ENCODE peak calls at places on chromosome 3, in ten cellular contexts. One of them, this sample, is unnamed. For H3K9me3, the result is how much of the 10 kb centered on the place peaks cover.

GRCh38 chr3:48847053-48847585 is 555 bp downstream of the PRKAR2A start:
- DNase-seq in psoas muscle: peak
- DNase-seq in mammary epithelial cell: peak
- DNase-seq in HCT116: peak
- DNase-seq in ovary: peak
- DNase-seq in CD8-positive, alpha-beta T cell: peak
- DNase-seq in tibial artery: peak
- DNase-seq in A549: peak
- DNase-seq in pancreas: peak
- DNase-seq in body of pancreas: peak
- DNase-seq in this sample: peak

GRCh38 chr3:38985581-38985980 is 66.2 kb downstream of the SCN11A start:
- DNase-seq in psoas muscle: no peak
- DNase-seq in mammary epithelial cell: peak
- DNase-seq in HCT116: no peak
- DNase-seq in ovary: no peak
- DNase-seq in CD8-positive, alpha-beta T cell: no peak
- DNase-seq in tibial artery: no peak
- DNase-seq in A549: no peak
- DNase-seq in pancreas: no peak
- DNase-seq in body of pancreas: no peak
- DNase-seq in this sample: no peak

GRCh38 chr3:74463515-74463914 is 150.9 kb downstream of the CNTN3 start:
- DNase-seq in psoas muscle: no peak
- DNase-seq in mammary epithelial cell: no peak
- DNase-seq in HCT116: no peak
- DNase-seq in ovary: no peak
- DNase-seq in CD8-positive, alpha-beta T cell: no peak
- DNase-seq in tibial artery: no peak
- DNase-seq in A549: no peak
- DNase-seq in pancreas: no peak
- DNase-seq in body of pancreas: no peak
- DNase-seq in this sample: no peak

GRCh38 chr3:65925254-65925954 is 113.3 kb downstream of the MAGI1 start:
- DNase-seq in psoas muscle: no peak
- DNase-seq in mammary epithelial cell: no peak
- DNase-seq in HCT116: no peak
- DNase-seq in ovary: no peak
- DNase-seq in CD8-positive, alpha-beta T cell: no peak
- DNase-seq in tibial artery: no peak
- DNase-seq in A549: no peak
- DNase-seq in pancreas: no peak
- DNase-seq in body of pancreas: peak
- DNase-seq in this sample: no peak

GRCh38 chr3:172369590-172370259 is 78.5 kb downstream of the GHSR start:
- DNase-seq in psoas muscle: no peak
- DNase-seq in mammary epithelial cell: no peak
- DNase-seq in HCT116: no peak
- DNase-seq in ovary: no peak
- DNase-seq in CD8-positive, alpha-beta T cell: no peak
- DNase-seq in tibial artery: no peak
- DNase-seq in A549: no peak
- DNase-seq in pancreas: no peak
- DNase-seq in body of pancreas: peak
- DNase-seq in this sample: peak

GRCh38 chr3:53102601-53103147 is 27.6 kb downstream of the RFT1 start:
- DNase-seq in psoas muscle: no peak
- DNase-seq in mammary epithelial cell: no peak
- DNase-seq in HCT116: no peak
- DNase-seq in ovary: no peak
- DNase-seq in CD8-positive, alpha-beta T cell: no peak
- DNase-seq in tibial artery: no peak
- DNase-seq in A549: no peak
- DNase-seq in pancreas: no peak
- DNase-seq in body of pancreas: no peak
- DNase-seq in this sample: no peak

GRCh38 chr3:16338124-16338523 is 73.1 kb downstream of the OXNAD1 start:
- DNase-seq in psoas muscle: no peak
- DNase-seq in mammary epithelial cell: no peak
- DNase-seq in HCT116: no peak
- DNase-seq in ovary: no peak
- DNase-seq in CD8-positive, alpha-beta T cell: peak
- DNase-seq in tibial artery: no peak
- DNase-seq in A549: no peak
- DNase-seq in pancreas: no peak
- DNase-seq in body of pancreas: peak
- DNase-seq in this sample: no peak

GRCh38 chr3:170848294-170848917 is 21.6 kb downstream of the RPL22L1 start:
- DNase-seq in psoas muscle: no peak
- DNase-seq in mammary epithelial cell: no peak
- DNase-seq in HCT116: no peak
- DNase-seq in ovary: no peak
- DNase-seq in CD8-positive, alpha-beta T cell: no peak
- DNase-seq in tibial artery: no peak
- DNase-seq in A549: no peak
- DNase-seq in pancreas: no peak
- DNase-seq in body of pancreas: no peak
- DNase-seq in this sample: no peak

GRCh38 chr3:155391104-155391503 is 97.6 kb upstream of the STRIT1 start:
- DNase-seq in psoas muscle: no peak
- DNase-seq in mammary epithelial cell: no peak
- DNase-seq in HCT116: no peak
- DNase-seq in ovary: no peak
- DNase-seq in CD8-positive, alpha-beta T cell: no peak
- DNase-seq in tibial artery: no peak
- DNase-seq in A549: no peak
- DNase-seq in pancreas: no peak
- DNase-seq in body of pancreas: no peak
- DNase-seq in this sample: no peak

GRCh38 chr3:101466465-101467309 is 46.3 kb downstream of the SENP7 start:
- DNase-seq in psoas muscle: no peak
- DNase-seq in mammary epithelial cell: no peak
- DNase-seq in HCT116: no peak
- DNase-seq in ovary: no peak
- DNase-seq in CD8-positive, alpha-beta T cell: peak
- DNase-seq in tibial artery: no peak
- DNase-seq in A549: no peak
- DNase-seq in pancreas: peak
- DNase-seq in body of pancreas: peak
- DNase-seq in this sample: no peak

DNA sequence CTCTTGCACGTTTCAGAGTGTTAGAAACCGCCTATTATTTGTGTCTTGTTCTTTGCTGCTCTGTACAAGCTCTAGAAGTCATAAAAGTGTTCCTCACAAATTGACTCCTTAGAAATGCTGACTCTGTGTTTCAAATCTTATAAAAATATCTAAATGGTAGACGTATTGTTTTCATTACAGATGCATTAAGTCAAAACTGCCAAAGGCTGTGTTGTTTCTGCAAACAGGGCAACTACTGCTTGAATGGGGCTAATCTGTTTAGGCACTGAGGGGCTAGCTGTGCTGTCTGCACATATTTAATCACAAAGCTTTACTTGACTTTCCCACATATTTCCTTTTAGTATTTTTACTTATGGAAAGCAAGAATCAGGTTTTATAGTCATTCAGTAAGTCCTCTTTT is 95.5 kb downstream of the CHL1 start:
- DNase-seq in psoas muscle: no peak
- DNase-seq in mammary epithelial cell: no peak
- DNase-seq in HCT116: no peak
- DNase-seq in ovary: no peak
- DNase-seq in CD8-positive, alpha-beta T cell: no peak
- DNase-seq in tibial artery: no peak
- DNase-seq in A549: no peak
- DNase-seq in pancreas: no peak
- DNase-seq in body of pancreas: no peak
- DNase-seq in this sample: no peak
- H3K9me3 ChIP-seq in psoas muscle: under half
- H3K9me3 ChIP-seq in mammary epithelial cell: under half
- H3K9me3 ChIP-seq in HCT116: under half
- H3K9me3 ChIP-seq in ovary: under half
- H3K9me3 ChIP-seq in CD8-positive, alpha-beta T cell: under half
- H3K9me3 ChIP-seq in tibial artery: under half
- H3K9me3 ChIP-seq in A549: under half
- H3K9me3 ChIP-seq in pancreas: under half
- H3K9me3 ChIP-seq in body of pancreas: under half
- H3K9me3 ChIP-seq in this sample: under half

GRCh38 chr3:474828-475227 is 278.3 kb downstream of the CHL1 start:
- DNase-seq in psoas muscle: no peak
- DNase-seq in mammary epithelial cell: no peak
- DNase-seq in HCT116: no peak
- DNase-seq in ovary: no peak
- DNase-seq in CD8-positive, alpha-beta T cell: no peak
- DNase-seq in tibial artery: no peak
- DNase-seq in A549: no peak
- DNase-seq in pancreas: no peak
- DNase-seq in body of pancreas: no peak
- DNase-seq in this sample: no peak
- H3K9me3 ChIP-seq in psoas muscle: under half
- H3K9me3 ChIP-seq in mammary epithelial cell: under half
- H3K9me3 ChIP-seq in HCT116: under half
- H3K9me3 ChIP-seq in ovary: under half
- H3K9me3 ChIP-seq in CD8-positive, alpha-beta T cell: under half
- H3K9me3 ChIP-seq in tibial artery: under half
- H3K9me3 ChIP-seq in A549: under half
- H3K9me3 ChIP-seq in pancreas: under half
- H3K9me3 ChIP-seq in body of pancreas: under half
- H3K9me3 ChIP-seq in this sample: under half

GRCh38 chr3:46764206-46764605 is 46.5 kb upstream of the PRSS50 start:
- DNase-seq in psoas muscle: no peak
- DNase-seq in mammary epithelial cell: no peak
- DNase-seq in HCT116: no peak
- DNase-seq in ovary: no peak
- DNase-seq in CD8-positive, alpha-beta T cell: no peak
- DNase-seq in tibial artery: no peak
- DNase-seq in A549: no peak
- DNase-seq in pancreas: no peak
- DNase-seq in body of pancreas: no peak
- DNase-seq in this sample: no peak
- H3K9me3 ChIP-seq in psoas muscle: under half
- H3K9me3 ChIP-seq in mammary epithelial cell: under half
- H3K9me3 ChIP-seq in HCT116: under half
- H3K9me3 ChIP-seq in ovary: under half
- H3K9me3 ChIP-seq in CD8-positive, alpha-beta T cell: under half
- H3K9me3 ChIP-seq in tibial artery: under half
- H3K9me3 ChIP-seq in A549: under half
- H3K9me3 ChIP-seq in pancreas: under half
- H3K9me3 ChIP-seq in body of pancreas: under half
- H3K9me3 ChIP-seq in this sample: half or more

GRCh38 chr3:176147251-176147650 is 1050.0 kb downstream of the TBL1XR1 start:
- DNase-seq in psoas muscle: no peak
- DNase-seq in mammary epithelial cell: no peak
- DNase-seq in HCT116: no peak
- DNase-seq in ovary: no peak
- DNase-seq in CD8-positive, alpha-beta T cell: no peak
- DNase-seq in tibial artery: no peak
- DNase-seq in A549: no peak
- DNase-seq in pancreas: no peak
- DNase-seq in body of pancreas: no peak
- DNase-seq in this sample: no peak

GRCh38 chr3:176155012-176155411 is 1042.3 kb downstream of the TBL1XR1 start:
- DNase-seq in psoas muscle: no peak
- DNase-seq in mammary epithelial cell: no peak
- DNase-seq in HCT116: no peak
- DNase-seq in ovary: no peak
- DNase-seq in CD8-positive, alpha-beta T cell: no peak
- DNase-seq in tibial artery: no peak
- DNase-seq in A549: no peak
- DNase-seq in pancreas: no peak
- DNase-seq in body of pancreas: no peak
- DNase-seq in this sample: no peak

DNA sequence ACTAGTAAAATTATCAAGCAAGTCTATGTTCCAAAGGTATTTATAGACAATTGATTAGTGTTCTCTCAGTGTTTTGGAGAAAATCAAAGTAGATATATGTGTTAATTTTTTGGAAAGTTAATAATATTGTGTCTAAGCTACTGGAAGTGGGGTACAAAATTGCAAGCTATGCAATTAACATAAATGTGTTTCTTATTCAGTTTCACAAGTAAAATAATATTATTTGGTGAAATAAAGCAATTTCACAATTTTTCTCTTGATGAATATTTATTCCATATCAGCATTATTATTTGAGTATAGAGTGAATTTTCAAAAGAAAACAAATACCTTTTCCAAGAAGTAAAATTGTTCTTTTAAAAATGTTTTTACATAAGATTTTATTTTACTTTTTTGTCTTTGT is 1047.7 kb downstream of the TBL1XR1 start:
- DNase-seq in psoas muscle: no peak
- DNase-seq in mammary epithelial cell: no peak
- DNase-seq in HCT116: no peak
- DNase-seq in ovary: no peak
- DNase-seq in CD8-positive, alpha-beta T cell: no peak
- DNase-seq in tibial artery: no peak
- DNase-seq in A549: no peak
- DNase-seq in pancreas: no peak
- DNase-seq in body of pancreas: no peak
- DNase-seq in this sample: no peak
- H3K9me3 ChIP-seq in psoas muscle: under half
- H3K9me3 ChIP-seq in mammary epithelial cell: under half
- H3K9me3 ChIP-seq in HCT116: under half
- H3K9me3 ChIP-seq in ovary: under half
- H3K9me3 ChIP-seq in CD8-positive, alpha-beta T cell: under half
- H3K9me3 ChIP-seq in tibial artery: under half
- H3K9me3 ChIP-seq in A549: under half
- H3K9me3 ChIP-seq in pancreas: under half
- H3K9me3 ChIP-seq in body of pancreas: under half
- H3K9me3 ChIP-seq in this sample: under half

This sample was measured in heart left ventricle.